ENCODE peak calls at places on chromosome X, in four cellular contexts. One of them, this sample, is unnamed.
A peak's percentile ranks its signal among the peaks of the same experiment; 100 is the strongest.

GRCh38 chrX:71144651-71145050 is at the start of gene NLGN3:
- DNase-seq in GM12878: no peak
- DNase-seq in K562: no peak
- DNase-seq in HepG2: no peak
- DNase-seq in this sample: no peak

GRCh38 chrX:50903387-50904027 is 7.0 kb upstream of the BMP15 start:
- DNase-seq in K562: peak; percentile 32
- DNase-seq in HepG2: peak; percentile 10
- DNase-seq in GM12878: no peak
- DNase-seq in this sample: peak; percentile 68

GRCh38 chrX:1727531-1728027 is 112.7 kb downstream of the ASMT start:
- DNase-seq in HepG2: peak; percentile 7
- DNase-seq in K562: no peak
- DNase-seq in GM12878: no peak
- DNase-seq in this sample: no peak

GRCh38 chrX:7316887-7317286 is 168.9 kb upstream of the PUDP start:
- DNase-seq in GM12878: no peak
- DNase-seq in K562: no peak
- DNase-seq in HepG2: no peak
- DNase-seq in this sample: no peak

GRCh38 chrX:3711331-3711917 is 2.0 kb downstream of the PRKX start:
- DNase-seq in GM12878: peak; percentile 11
- DNase-seq in HepG2: no peak
- DNase-seq in K562: peak; percentile 14
- DNase-seq in this sample: no peak

GRCh38 chrX:71256051-71256450 is 2.1 kb upstream of the ZMYM3 start:
- DNase-seq in GM12878: no peak
- DNase-seq in K562: no peak
- DNase-seq in HepG2: no peak
- DNase-seq in this sample: no peak

GRCh38 chrX:71212536-71212935 is 10.5 kb upstream of the GJB1 start:
- DNase-seq in K562: no peak
- DNase-seq in HepG2: no peak
- DNase-seq in GM12878: no peak
- DNase-seq in this sample: no peak

GRCh38 chrX:133045986-133046385 is 50.9 kb downstream of the USP26 start:
- DNase-seq in GM12878: no peak
- DNase-seq in HepG2: peak; percentile 2
- DNase-seq in K562: no peak
- DNase-seq in this sample: peak; percentile 18

GRCh38 chrX:133350751-133351150 is 64.5 kb downstream of the GPC4 start:
- DNase-seq in GM12878: no peak
- DNase-seq in HepG2: no peak
- DNase-seq in K562: no peak
- DNase-seq in this sample: no peak

GRCh38 chrX:8504451-8504850 is 39.8 kb downstream of the VCX3B start:
- DNase-seq in K562: no peak
- DNase-seq in GM12878: no peak
- DNase-seq in HepG2: no peak
- DNase-seq in this sample: no peak

GRCh38 chrX:97211070-97211469 is 327.4 kb downstream of the RPA4 start:
- DNase-seq in HepG2: no peak
- DNase-seq in K562: no peak
- DNase-seq in GM12878: no peak
- DNase-seq in this sample: no peak

GRCh38 chrX:154012336-154012991 is 7.2 kb downstream of the IRAK1 start:
- DNase-seq in GM12878: no peak
- DNase-seq in HepG2: peak; percentile 72
- DNase-seq in K562: no peak
- DNase-seq in this sample: no peak

GRCh38 chrX:69024931-69025330 is 140.3 kb downstream of the PJA1 start:
- DNase-seq in GM12878: no peak
- DNase-seq in K562: no peak
- DNase-seq in HepG2: no peak
- DNase-seq in this sample: peak; percentile 4

GRCh38 chrX:47185241-47185640 is 8.4 kb upstream of the UBA1 start:
- DNase-seq in HepG2: no peak
- DNase-seq in GM12878: no peak
- DNase-seq in K562: no peak
- DNase-seq in this sample: no peak

GRCh38 chrX:31038585-31039326 is 33.1 kb downstream of the FTHL17 start:
- DNase-seq in K562: peak; percentile 10
- DNase-seq in HepG2: peak; percentile 16
- DNase-seq in GM12878: no peak
- DNase-seq in this sample: peak; percentile 42

GRCh38 chrX:18424482-18425198 is 768 bp upstream of the CDKL5 start:
- DNase-seq in GM12878: no peak
- DNase-seq in K562: no peak
- DNase-seq in HepG2: no peak
- DNase-seq in this sample: peak; percentile 34

GRCh38 chrX:79081895-79082512 is 62.5 kb upstream of the GPR174 start:
- DNase-seq in GM12878: peak; percentile 61
- DNase-seq in K562: peak; percentile 10
- DNase-seq in HepG2: no peak
- DNase-seq in this sample: peak; percentile 28

GRCh38 chrX:19097553-19097952 is 24.7 kb downstream of the ADGRG2 start:
- DNase-seq in HepG2: no peak
- DNase-seq in GM12878: no peak
- DNase-seq in K562: no peak
- DNase-seq in this sample: no peak

GRCh38 chrX:139126493-139126892 is 404.0 kb upstream of the F9 start:
- DNase-seq in K562: peak; percentile 64
- DNase-seq in GM12878: no peak
- DNase-seq in HepG2: peak; percentile 12
- DNase-seq in this sample: peak; percentile 58

GRCh38 chrX:37921758-37922157 is 74.4 kb upstream of the DYNLT3 start:
- DNase-seq in HepG2: no peak
- DNase-seq in GM12878: no peak
- DNase-seq in K562: no peak
- DNase-seq in this sample: no peak

GRCh38 chrX:135522878-135523693 is 2.6 kb downstream of the INTS6L start:
- DNase-seq in GM12878: no peak
- DNase-seq in HepG2: no peak
- DNase-seq in K562: no peak
- DNase-seq in this sample: no peak

GRCh38 chrX:1488141-1488540 is 35.4 kb upstream of the ASMTL start:
- DNase-seq in K562: no peak
- DNase-seq in GM12878: no peak
- DNase-seq in HepG2: no peak
- DNase-seq in this sample: no peak

GRCh38 chrX:140503714-140504351 is 1.0 kb downstream of the SOX3 start:
- DNase-seq in HepG2: no peak
- DNase-seq in GM12878: no peak
- DNase-seq in K562: no peak
- DNase-seq in this sample: peak; percentile 37

GRCh38 chrX:20267924-20268701 is 1.4 kb upstream of the RPS6KA3 start:
- DNase-seq in HepG2: no peak
- DNase-seq in GM12878: no peak
- DNase-seq in K562: peak; percentile 8
- DNase-seq in this sample: no peak

GRCh38 chrX:36721990-36722389 is 286.2 kb upstream of the FAM47C start:
- DNase-seq in HepG2: no peak
- DNase-seq in GM12878: no peak
- DNase-seq in K562: no peak
- DNase-seq in this sample: no peak

GRCh38 chrX:18970465-18970864 is 13.4 kb downstream of the PHKA2 start:
- DNase-seq in GM12878: no peak
- DNase-seq in HepG2: no peak
- DNase-seq in K562: no peak
- DNase-seq in this sample: no peak

GRCh38 chrX:154026136-154026806 is 6.6 kb upstream of the IRAK1 start:
- DNase-seq in K562: no peak
- DNase-seq in HepG2: no peak
- DNase-seq in GM12878: no peak
- DNase-seq in this sample: no peak

GRCh38 chrX:153598541-153599191 is at the start of gene CCNQ:
- DNase-seq in GM12878: no peak
- DNase-seq in HepG2: no peak
- DNase-seq in K562: peak; percentile 46
- DNase-seq in this sample: peak; percentile 39

GRCh38 chrX:15579778-15580747 is 20.7 kb downstream of the ACE2 start:
- DNase-seq in HepG2: no peak
- DNase-seq in GM12878: no peak
- DNase-seq in K562: peak; percentile 66
- DNase-seq in this sample: no peak

GRCh38 chrX:39759526-39760224 is 338.1 kb downstream of the BCOR start:
- DNase-seq in HepG2: no peak
- DNase-seq in K562: no peak
- DNase-seq in GM12878: no peak
- DNase-seq in this sample: no peak
- TF ChIP-seq FOXK2 in HepG2: no peak
- TF ChIP-seq FOXK2 in K562: no peak
- TF ChIP-seq FOXK2 in GM12878: no peak
- TF ChIP-seq FOXK2 in this sample: no peak

GRCh38 chrX:41273638-41274037 is 60.3 kb upstream of the DDX3X start:
- DNase-seq in HepG2: no peak
- DNase-seq in GM12878: no peak
- DNase-seq in K562: no peak
- DNase-seq in this sample: no peak

GRCh38 chrX:41275661-41276609 is 58.0 kb upstream of the DDX3X start:
- DNase-seq in K562: peak; percentile 52
- DNase-seq in GM12878: no peak
- DNase-seq in HepG2: peak; percentile 21
- DNase-seq in this sample: peak; percentile 76

GRCh38 chrX:41276661-41277506 is 57.1 kb upstream of the DDX3X start:
- DNase-seq in K562: no peak
- DNase-seq in GM12878: no peak
- DNase-seq in HepG2: no peak
- DNase-seq in this sample: no peak
- TF ChIP-seq FOXK2 in K562: no peak
- TF ChIP-seq FOXK2 in GM12878: no peak
- TF ChIP-seq FOXK2 in HepG2: no peak
- TF ChIP-seq FOXK2 in this sample: no peak

GRCh38 chrX:40418413-40419195 is 162.2 kb upstream of the ATP6AP2 start:
- DNase-seq in GM12878: no peak
- DNase-seq in HepG2: no peak
- DNase-seq in K562: no peak
- DNase-seq in this sample: no peak
- TF ChIP-seq FOXK2 in GM12878: no peak
- TF ChIP-seq FOXK2 in HepG2: no peak
- TF ChIP-seq FOXK2 in K562: no peak
- TF ChIP-seq FOXK2 in this sample: no peak

DNA sequence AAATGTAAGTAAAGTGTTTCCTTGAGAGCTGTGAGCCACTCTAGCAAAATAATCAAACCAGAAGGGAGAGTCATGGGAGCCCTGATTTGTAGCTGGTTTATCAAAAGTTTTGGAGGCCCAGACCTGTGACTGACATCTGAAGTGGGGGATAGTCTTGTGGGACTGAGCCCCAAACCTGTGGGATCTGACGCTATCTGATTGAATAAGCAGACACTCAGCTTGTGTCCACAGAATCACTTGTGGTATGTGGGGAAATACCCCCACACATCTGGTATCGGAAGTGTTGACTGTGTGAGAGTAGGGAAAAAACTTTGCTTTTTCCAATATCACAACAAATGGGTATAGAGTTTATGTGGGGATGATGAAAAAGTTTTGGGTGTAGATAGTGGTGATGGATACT is 35.4 kb downstream of the FUNDC1 start:
- DNase-seq in GM12878: no peak
- DNase-seq in HepG2: no peak
- DNase-seq in K562: no peak
- DNase-seq in this sample: no peak
- TF ChIP-seq FOXK2 in GM12878: no peak
- TF ChIP-seq FOXK2 in HepG2: no peak
- TF ChIP-seq FOXK2 in K562: no peak
- TF ChIP-seq FOXK2 in this sample: no peak